ENCODE peak calls at places on chromosomes 3 and 15, in nine cellular contexts. N is thoracic aorta; O is fibroblast of mammary gland; F is gastrocnemius medialis; P is heart right ventricle; M is psoas muscle; C is adrenal gland; G is left lung; X is CD8-positive, alpha-beta T cell. A is an unnamed sample.

GRCh38 chr3:163543558-163544189 is 1534.6 kb downstream of the SI start:
- DNase-seq in N (no peak), O (no peak), X (no peak), F (no peak), C (no peak), G (no peak), M (no peak), P (no peak), A (no peak)

GRCh38 chr3:38555926-38556325 is 59.8 kb downstream of the EXOG start:
- DNase-seq in M (no peak), G (no peak), X (no peak), C (no peak), N (no peak), P (no peak), O (no peak), F (no peak), A (no peak)

GRCh38 chr15:45612790-45613415 is 21.9 kb upstream of the SQOR start:
- DNase-seq in P (no peak), M (no peak), G (no peak), C (no peak), O (peak), X (no peak), N (no peak), F (no peak), A (no peak)

GRCh38 chr3:39190281-39191025 is 1.9 kb downstream of the XIRP1 start:
- DNase-seq in X (no peak), G (no peak), P (no peak), M (no peak), F (peak), C (no peak), O (no peak), N (no peak), A (no peak)

GRCh38 chr3:188947401-188947982 is 224.3 kb upstream of the TPRG1 start:
- DNase-seq in P (peak), C (peak), X (no peak), N (no peak), G (peak), M (peak), F (peak), O (peak), A (peak)

GRCh38 chr3:107367353-107367752 is 9.9 kb upstream of the CCDC54 start:
- DNase-seq in O (peak), N (no peak), G (no peak), P (no peak), C (peak), F (no peak), X (no peak), M (no peak), A (no peak)

GRCh38 chr15:57395292-57395691 is 19.0 kb downstream of the CGNL1 start:
- DNase-seq in F (no peak), M (no peak), C (peak), G (no peak), P (no peak), N (no peak), X (no peak), O (peak), A (no peak)

GRCh38 chr15:86317379-86317745 is 237.7 kb downstream of the AGBL1 start:
- DNase-seq in O (no peak), M (peak), F (peak), X (no peak), C (no peak), N (no peak), G (no peak), P (no peak), A (no peak)

GRCh38 chr15:93452537-93453211 is 363.7 kb upstream of the RGMA start:
- DNase-seq in F (no peak), N (no peak), P (no peak), M (no peak), G (no peak), X (no peak), C (no peak), O (no peak), A (no peak)

GRCh38 chr15:75452364-75452967 is 976 bp upstream of the SIN3A start:
- DNase-seq in O (peak), M (peak), P (peak), C (peak), G (peak), X (peak), N (peak), F (peak), A (peak)

GRCh38 chr3:196235452-196236122 is 19.3 kb downstream of the SLC51A start:
- DNase-seq in O (peak), F (no peak), N (no peak), C (no peak), G (no peak), X (no peak), M (no peak), P (no peak), A (no peak)

GRCh38 chr15:50262533-50262932 is 3.0 kb downstream of the HDC start:
- DNase-seq in O (no peak), F (no peak), P (no peak), X (no peak), G (no peak), C (no peak), M (no peak), N (no peak), A (no peak)

GRCh38 chr15:39172380-39173281 is 408.2 kb upstream of the THBS1 start:
- DNase-seq in G (no peak), N (no peak), M (no peak), P (no peak), X (no peak), C (peak), F (peak), O (peak), A (no peak)

GRCh38 chr3:23966308-23966707 is 21.2 kb downstream of the NR1D2 start:
- DNase-seq in F (no peak), C (no peak), N (no peak), G (no peak), P (no peak), O (peak), X (no peak), M (no peak), A (no peak)

GRCh38 chr3:10981961-10982360 is 10.6 kb upstream of the SLC6A1 start:
- DNase-seq in G (no peak), P (no peak), C (no peak), X (no peak), M (no peak), O (peak), F (no peak), N (no peak), A (no peak)

GRCh38 chr3:181457190-181457589 is 254.5 kb upstream of the SOX2 start:
- DNase-seq in M (no peak), F (no peak), P (no peak), X (no peak), G (no peak), N (no peak), C (peak), O (peak), A (no peak)

GRCh38 chr15:79041598-79042175 is 48.9 kb downstream of the RASGRF1 start:
- DNase-seq in M (no peak), P (no peak), O (no peak), G (no peak), X (no peak), F (no peak), C (no peak), N (no peak), A (no peak)

GRCh38 chr3:101183151-101183550 is 137.2 kb downstream of the IMPG2 start:
- DNase-seq in X (no peak), N (no peak), M (no peak), P (no peak), C (no peak), G (no peak), F (no peak), O (no peak), A (no peak)

GRCh38 chr3:72523409-72524172 is 324.7 kb downstream of the SHQ1 start:
- DNase-seq in G (no peak), P (peak), M (peak), X (no peak), F (peak), N (no peak), C (no peak), O (no peak), A (no peak)

GRCh38 chr3:134597390-134597975 is 53.3 kb downstream of the KY start:
- DNase-seq in G (no peak), N (no peak), M (no peak), O (no peak), F (no peak), X (no peak), P (no peak), C (no peak), A (no peak)

GRCh38 chr15:37094542-37095196 is 5.7 kb downstream of the MEIS2 start:
- DNase-seq in C (peak), F (no peak), P (no peak), O (peak), G (no peak), X (no peak), M (no peak), N (no peak), A (no peak)

GRCh38 chr3:154285221-154285620 is 39.1 kb downstream of the DHX36 start:
- DNase-seq in O (no peak), F (no peak), N (no peak), X (no peak), M (no peak), G (no peak), C (no peak), P (no peak), A (no peak)

GRCh38 chr3:81013360-81013759 is 748.1 kb downstream of the GBE1 start:
- DNase-seq in G (no peak), P (no peak), F (no peak), N (no peak), C (no peak), X (no peak), O (no peak), M (no peak), A (no peak)

GRCh38 chr15:42085721-42086120 is 8.6 kb downstream of the PLA2G4D start:
- DNase-seq in O (no peak), G (no peak), N (no peak), M (no peak), P (no peak), F (no peak), X (no peak), C (no peak), A (no peak)

GRCh38 chr3:6516694-6517093 is 344.2 kb upstream of the GRM7 start:
- DNase-seq in G (no peak), X (no peak), O (no peak), F (no peak), P (no peak), N (no peak), C (no peak), M (no peak), A (no peak)

GRCh38 chr3:182364723-182365650 is 428.3 kb upstream of the ATP11B start:
- DNase-seq in F (no peak), C (no peak), G (peak), M (peak), X (no peak), O (no peak), N (no peak), P (no peak), A (no peak)

GRCh38 chr3:33202581-33203457 is 15.8 kb downstream of the SUSD5 start:
- DNase-seq in X (no peak), F (no peak), O (no peak), P (no peak), N (no peak), C (no peak), G (no peak), M (no peak), A (no peak)

GRCh38 chr3:32502089-32502943 is at the start of gene CMTM6:
- DNase-seq in O (peak), F (peak), G (peak), X (peak), P (peak), C (peak), N (peak), M (peak), A (peak)

GRCh38 chr15:89775815-89776214 is 317 bp upstream of the MESP2 start:
- DNase-seq in F (no peak), O (no peak), X (no peak), G (no peak), C (no peak), N (no peak), M (no peak), P (no peak), A (no peak)

GRCh38 chr3:185702564-185703225 is 116.6 kb downstream of the SENP2 start:
- DNase-seq in F (no peak), P (no peak), M (no peak), G (no peak), O (no peak), N (no peak), C (no peak), X (no peak), A (no peak)

GRCh38 chr15:40763801-40764765 is at the start of gene GCHFR:
- DNase-seq in O (peak), N (no peak), F (peak), X (peak), G (peak), M (peak), P (peak), C (peak), A (peak)

GRCh38 chr3:46966811-46967210 is 9.7 kb downstream of the CCDC12 start:
- DNase-seq in G (no peak), F (no peak), P (no peak), M (no peak), C (no peak), X (no peak), O (no peak), N (no peak), A (no peak)

GRCh38 chr3:30642715-30643361 is 36.4 kb downstream of the TGFBR2 start:
- DNase-seq in M (no peak), F (no peak), N (no peak), X (no peak), P (no peak), C (no peak), O (no peak), G (no peak), A (no peak)

GRCh38 chr15:77790481-77790880 is 157.8 kb upstream of the LINGO1 start:
- DNase-seq in M (no peak), X (no peak), F (no peak), P (no peak), G (peak), O (no peak), N (no peak), C (no peak), A (no peak)

GRCh38 chr3:120802916-120803315 is 60.4 kb downstream of the GTF2E1 start:
- DNase-seq in G (no peak), X (no peak), O (no peak), C (no peak), M (no peak), F (no peak), P (no peak), N (no peak), A (no peak)

GRCh38 chr3:126376464-126376863 is 18.2 kb upstream of the CFAP100 start:
- DNase-seq in C (no peak), M (no peak), O (no peak), F (no peak), P (no peak), X (no peak), G (no peak), N (no peak), A (no peak)

GRCh38 chr15:67838789-67839332 is 984 bp downstream of the RNU6-1 start:
- DNase-seq in C (peak), G (peak), N (no peak), O (no peak), P (peak), F (peak), M (peak), X (no peak), A (peak)

DNA sequence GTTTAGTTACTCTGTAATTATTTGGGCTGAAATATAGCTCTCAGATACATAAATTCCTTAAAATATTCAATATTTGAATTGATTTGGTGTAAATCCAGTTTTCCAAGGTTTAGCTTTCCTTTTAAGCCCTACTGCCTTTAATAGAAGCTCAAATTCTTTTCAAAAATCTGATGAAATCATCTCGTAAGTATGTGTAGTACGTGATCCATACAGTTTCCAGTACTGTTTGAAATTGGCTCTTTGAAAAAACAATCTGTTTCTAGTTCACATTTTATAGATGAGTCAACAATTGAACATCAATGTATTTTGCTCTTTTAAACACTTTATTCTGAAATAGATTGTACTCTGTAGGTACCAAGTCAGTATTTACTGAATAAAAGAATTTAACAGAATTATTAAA is 84.2 kb downstream of the LRRC49 start:
- DNase-seq in O (peak), P (no peak), M (no peak), N (no peak), F (no peak), C (no peak), X (no peak), G (no peak), A (no peak)
- TF ChIP-seq CTCF in O (no peak), P (no peak), M (no peak), N (no peak), F (no peak), C (no peak), X (no peak), G (no peak), A (no peak)

DNA sequence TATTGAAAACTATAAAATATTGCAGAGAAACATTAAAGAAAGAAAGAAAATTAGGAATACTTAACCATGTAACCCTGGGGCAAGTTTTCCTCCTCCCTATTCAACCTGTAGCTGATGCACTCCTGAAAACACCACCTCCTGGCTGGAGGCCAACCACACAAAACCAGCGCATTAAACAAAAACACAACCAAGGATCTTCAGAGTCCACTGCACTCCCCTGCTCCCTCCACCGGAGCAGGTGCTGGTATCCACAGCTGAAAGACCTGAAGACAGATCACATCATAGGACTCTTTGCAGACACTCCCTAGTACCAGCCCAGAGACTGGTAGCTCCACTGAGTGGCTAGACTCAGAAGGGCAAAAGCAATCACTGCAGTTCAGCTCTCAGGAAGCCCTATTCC is 13.6 kb upstream of the ADAMTS17 start:
- DNase-seq in G (no peak), F (no peak), C (no peak), M (no peak), P (no peak), N (no peak), O (no peak), X (no peak), A (no peak)
- TF ChIP-seq CTCF in G (no peak), F (no peak), C (no peak), M (no peak), P (no peak), N (no peak), O (no peak), X (no peak), A (no peak)

DNA sequence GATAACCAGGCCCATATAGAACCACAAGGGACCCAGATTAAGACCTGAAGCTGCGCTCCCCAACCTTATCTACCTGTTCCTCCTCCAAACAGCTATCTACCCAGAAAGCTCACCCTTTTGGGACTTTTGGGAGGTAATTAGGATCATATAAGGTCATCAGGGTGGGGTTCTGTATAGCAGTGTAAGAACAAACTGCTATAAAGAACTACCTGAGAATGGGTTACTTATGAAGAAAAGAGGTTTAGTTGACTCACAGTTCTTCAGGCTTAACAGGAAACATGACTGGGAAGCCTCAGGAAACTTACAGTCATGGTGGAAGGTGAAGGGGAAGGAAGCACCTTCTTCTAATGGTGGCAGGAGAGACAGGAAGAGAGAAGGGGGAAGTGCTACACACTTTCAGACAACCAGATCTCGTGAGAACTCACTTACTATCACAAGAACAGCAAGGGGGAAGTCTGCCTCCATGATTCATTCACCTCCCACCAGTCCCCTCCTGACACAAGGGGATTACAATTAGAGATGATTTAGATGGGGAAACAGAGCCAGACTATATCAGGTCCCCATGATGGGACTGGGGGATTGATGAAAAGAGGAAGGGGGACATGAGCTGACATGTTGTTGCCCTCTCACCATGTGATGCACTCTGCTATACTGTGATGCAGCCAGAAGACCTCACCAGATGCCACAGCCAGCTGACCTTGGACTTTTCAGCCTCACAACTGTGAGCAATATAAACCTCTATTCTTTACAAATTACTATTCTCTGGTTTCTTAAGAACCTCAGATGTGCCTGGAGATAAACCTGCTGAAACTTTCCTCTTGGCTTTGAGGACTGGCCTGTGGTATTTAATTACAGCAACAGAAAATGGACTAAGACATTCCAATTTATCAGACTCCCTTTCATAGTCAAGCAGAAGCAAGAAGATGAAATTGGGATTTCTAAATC is 15.3 kb upstream of the FMN1 start:
- DNase-seq in N (no peak), X (no peak), C (no peak), P (no peak), G (no peak), M (no peak), O (no peak), F (no peak), A (no peak)
- TF ChIP-seq CTCF in N (no peak), X (no peak), C (no peak), P (no peak), G (no peak), M (no peak), O (no peak), F (no peak), A (no peak)

GRCh38 chr3:138347084-138347483 is 1.3 kb upstream of the MRAS start:
- DNase-seq in X (no peak), M (no peak), P (no peak), N (no peak), G (no peak), F (no peak), O (no peak), C (no peak), A (no peak)

GRCh38 chr3:138349926-138350665 is 1.7 kb downstream of the MRAS start:
- DNase-seq in O (peak), P (no peak), M (peak), X (no peak), G (no peak), N (no peak), F (peak), C (peak), A (peak)

GRCh38 chr3:138348950-138349739 is 766 bp downstream of the MRAS start:
- DNase-seq in O (peak), P (no peak), M (peak), G (no peak), F (peak), C (peak), N (no peak), X (no peak), A (peak)

GRCh38 chr3:138351151-138351550 is 2.8 kb downstream of the MRAS start:
- DNase-seq in G (no peak), F (no peak), C (no peak), P (no peak), O (no peak), N (no peak), M (no peak), X (no peak), A (no peak)

DNA sequence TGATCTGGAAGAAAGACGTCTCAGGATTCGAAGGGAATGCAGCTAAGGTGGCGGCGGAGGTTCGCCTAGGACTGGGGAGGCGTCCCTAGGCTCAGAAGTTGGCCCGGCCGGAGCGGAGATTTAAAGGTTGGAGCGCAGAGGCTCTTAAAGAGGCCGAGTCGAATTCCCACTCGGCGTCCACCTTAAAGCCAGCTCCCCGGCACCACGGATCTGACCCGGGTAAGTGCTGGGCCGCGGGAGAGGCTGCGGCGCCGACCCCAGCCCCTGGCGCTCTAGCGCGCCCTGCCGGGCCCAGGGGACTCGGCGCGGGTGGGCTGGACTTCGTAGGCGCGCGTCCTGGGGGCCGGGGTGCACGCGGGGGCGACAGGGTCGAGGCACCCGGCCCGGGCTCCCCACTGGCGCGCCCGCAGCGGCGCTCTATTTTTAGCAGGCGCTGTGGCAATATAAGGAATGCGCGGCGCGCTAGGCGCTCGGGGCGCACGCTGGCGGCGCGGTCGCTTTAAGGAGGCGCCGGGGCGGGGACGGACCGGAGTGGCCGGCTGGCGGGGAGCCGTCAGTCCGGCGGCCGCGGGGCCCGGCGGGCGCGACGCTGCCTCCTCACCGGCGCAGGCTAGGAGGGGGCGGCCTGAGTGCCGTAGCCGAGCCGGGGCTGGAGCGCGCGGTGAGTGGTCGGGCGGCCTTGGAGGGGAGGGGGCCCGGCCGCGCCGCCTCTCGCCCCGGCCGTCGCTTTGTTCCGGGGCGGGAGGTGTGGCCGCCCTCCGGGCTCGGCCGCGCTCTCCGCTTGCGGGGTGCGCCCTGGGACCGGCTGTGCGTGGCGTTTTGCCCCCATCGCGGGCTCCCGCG is at the start of gene MRAS:
- DNase-seq in O (peak), X (no peak), F (peak), C (peak), M (peak), N (peak), P (peak), G (peak), A (peak)
- TF ChIP-seq CTCF in O (no peak), X (peak), F (peak), C (peak), M (peak), N (peak), P (peak), G (peak), A (peak)

A was measured in nephron progenitor cell.